ENCODE peak calls at places on chromosomes 12 and 14, in five cellular contexts. One of them, this sample, is unnamed.

GRCh38 chr14:59275668-59276067 is 87.2 kb downstream of the DAAM1 start:
- DNase-seq in CD4-positive, alpha-beta memory T cell: no peak
- DNase-seq in astrocyte: peak
- DNase-seq in AG09309: no peak
- DNase-seq in cardiac muscle cell: no peak
- DNase-seq in this sample: no peak

GRCh38 chr14:65336191-65336591 is 76.3 kb upstream of the FUT8 start:
- DNase-seq in AG09309: no peak
- DNase-seq in cardiac muscle cell: no peak
- DNase-seq in CD4-positive, alpha-beta memory T cell: no peak
- DNase-seq in astrocyte: peak
- DNase-seq in this sample: peak

GRCh38 chr12:12776261-12776660 is 9.2 kb upstream of the APOLD1 start:
- DNase-seq in cardiac muscle cell: no peak
- DNase-seq in CD4-positive, alpha-beta memory T cell: no peak
- DNase-seq in AG09309: no peak
- DNase-seq in astrocyte: peak
- DNase-seq in this sample: no peak

GRCh38 chr14:76011959-76012802 is 26.6 kb downstream of the IFT43 start:
- DNase-seq in astrocyte: peak
- DNase-seq in cardiac muscle cell: peak
- DNase-seq in AG09309: no peak
- DNase-seq in CD4-positive, alpha-beta memory T cell: no peak
- DNase-seq in this sample: no peak

GRCh38 chr12:109115404-109115757 is 1.0 kb upstream of the ACACB start:
- DNase-seq in cardiac muscle cell: no peak
- DNase-seq in AG09309: no peak
- DNase-seq in astrocyte: no peak
- DNase-seq in CD4-positive, alpha-beta memory T cell: no peak
- DNase-seq in this sample: no peak

GRCh38 chr14:55133416-55133815 is 4.4 kb downstream of the LGALS3 start:
- DNase-seq in AG09309: no peak
- DNase-seq in cardiac muscle cell: no peak
- DNase-seq in CD4-positive, alpha-beta memory T cell: no peak
- DNase-seq in astrocyte: no peak
- DNase-seq in this sample: no peak

GRCh38 chr12:8609061-8609570 is 3.5 kb downstream of the AICDA start:
- DNase-seq in AG09309: peak
- DNase-seq in CD4-positive, alpha-beta memory T cell: peak
- DNase-seq in cardiac muscle cell: peak
- DNase-seq in astrocyte: peak
- DNase-seq in this sample: no peak

GRCh38 chr14:69606258-69606657 is 5.1 kb upstream of the SUSD6 start:
- DNase-seq in AG09309: no peak
- DNase-seq in astrocyte: no peak
- DNase-seq in CD4-positive, alpha-beta memory T cell: no peak
- DNase-seq in cardiac muscle cell: no peak
- DNase-seq in this sample: no peak

GRCh38 chr12:69792533-69792932 is 32.5 kb upstream of the MYRFL start:
- DNase-seq in CD4-positive, alpha-beta memory T cell: no peak
- DNase-seq in cardiac muscle cell: no peak
- DNase-seq in AG09309: no peak
- DNase-seq in astrocyte: no peak
- DNase-seq in this sample: no peak

GRCh38 chr12:5889381-5890047 is 55.5 kb downstream of the ANO2 start:
- DNase-seq in astrocyte: no peak
- DNase-seq in cardiac muscle cell: no peak
- DNase-seq in AG09309: no peak
- DNase-seq in CD4-positive, alpha-beta memory T cell: no peak
- DNase-seq in this sample: peak

GRCh38 chr12:89464974-89465592 is 59.5 kb downstream of the GALNT4 start:
- DNase-seq in AG09309: no peak
- DNase-seq in astrocyte: peak
- DNase-seq in CD4-positive, alpha-beta memory T cell: no peak
- DNase-seq in cardiac muscle cell: no peak
- DNase-seq in this sample: no peak

GRCh38 chr14:24053548-24054323 is 1.9 kb downstream of the CARMIL3 start:
- DNase-seq in AG09309: no peak
- DNase-seq in astrocyte: no peak
- DNase-seq in CD4-positive, alpha-beta memory T cell: no peak
- DNase-seq in cardiac muscle cell: no peak
- DNase-seq in this sample: no peak

GRCh38 chr12:3173008-3173553 is 95.9 kb downstream of the TSPAN9 start:
- DNase-seq in cardiac muscle cell: no peak
- DNase-seq in CD4-positive, alpha-beta memory T cell: no peak
- DNase-seq in AG09309: no peak
- DNase-seq in astrocyte: no peak
- DNase-seq in this sample: no peak

GRCh38 chr12:52007158-52007921 is 594 bp downstream of the TAMALIN start:
- DNase-seq in cardiac muscle cell: no peak
- DNase-seq in AG09309: no peak
- DNase-seq in astrocyte: no peak
- DNase-seq in CD4-positive, alpha-beta memory T cell: peak
- DNase-seq in this sample: no peak

GRCh38 chr14:73696466-73697390 is 17.5 kb downstream of the PNMA1 start:
- DNase-seq in astrocyte: peak
- DNase-seq in AG09309: peak
- DNase-seq in cardiac muscle cell: no peak
- DNase-seq in CD4-positive, alpha-beta memory T cell: no peak
- DNase-seq in this sample: no peak

GRCh38 chr14:24075485-24076301 is 4.3 kb downstream of the CPNE6 start:
- DNase-seq in AG09309: no peak
- DNase-seq in CD4-positive, alpha-beta memory T cell: no peak
- DNase-seq in astrocyte: no peak
- DNase-seq in cardiac muscle cell: no peak
- DNase-seq in this sample: no peak

GRCh38 chr12:31647106-31647505 is 12.4 kb upstream of the ETFBKMT start:
- DNase-seq in CD4-positive, alpha-beta memory T cell: no peak
- DNase-seq in AG09309: no peak
- DNase-seq in cardiac muscle cell: no peak
- DNase-seq in astrocyte: no peak
- DNase-seq in this sample: no peak

GRCh38 chr12:15540025-15540424 is 217.7 kb downstream of the PTPRO start:
- DNase-seq in astrocyte: no peak
- DNase-seq in cardiac muscle cell: no peak
- DNase-seq in CD4-positive, alpha-beta memory T cell: no peak
- DNase-seq in AG09309: no peak
- DNase-seq in this sample: no peak

GRCh38 chr14:64707661-64708060 is 3.4 kb downstream of the PLEKHG3 start:
- DNase-seq in astrocyte: peak
- DNase-seq in CD4-positive, alpha-beta memory T cell: peak
- DNase-seq in cardiac muscle cell: no peak
- DNase-seq in AG09309: peak
- DNase-seq in this sample: no peak

GRCh38 chr14:105495990-105496830 is 5.2 kb downstream of the TEDC1 start:
- DNase-seq in cardiac muscle cell: no peak
- DNase-seq in astrocyte: no peak
- DNase-seq in AG09309: no peak
- DNase-seq in CD4-positive, alpha-beta memory T cell: no peak
- DNase-seq in this sample: no peak

GRCh38 chr14:26730929-26731618 is 133.2 kb upstream of the NOVA1 start:
- DNase-seq in CD4-positive, alpha-beta memory T cell: no peak
- DNase-seq in AG09309: no peak
- DNase-seq in astrocyte: no peak
- DNase-seq in cardiac muscle cell: peak
- DNase-seq in this sample: no peak

GRCh38 chr12:59149995-59150642 is 229.8 kb upstream of the LRIG3 start:
- DNase-seq in AG09309: peak
- DNase-seq in cardiac muscle cell: peak
- DNase-seq in astrocyte: peak
- DNase-seq in CD4-positive, alpha-beta memory T cell: peak
- DNase-seq in this sample: peak

GRCh38 chr14:20195911-20196310 is 5.2 kb downstream of the OR11G2 start:
- DNase-seq in cardiac muscle cell: no peak
- DNase-seq in AG09309: no peak
- DNase-seq in astrocyte: no peak
- DNase-seq in CD4-positive, alpha-beta memory T cell: no peak
- DNase-seq in this sample: no peak

GRCh38 chr12:107131832-107132616 is 38.7 kb upstream of the CRY1 start:
- DNase-seq in astrocyte: peak
- DNase-seq in CD4-positive, alpha-beta memory T cell: peak
- DNase-seq in cardiac muscle cell: peak
- DNase-seq in AG09309: no peak
- DNase-seq in this sample: peak

GRCh38 chr12:9260931-9261330 is 52.7 kb upstream of the PZP start:
- DNase-seq in CD4-positive, alpha-beta memory T cell: no peak
- DNase-seq in astrocyte: no peak
- DNase-seq in AG09309: no peak
- DNase-seq in cardiac muscle cell: no peak
- DNase-seq in this sample: no peak

GRCh38 chr12:12859690-12860089 is 31.7 kb upstream of the GPRC5A start:
- DNase-seq in astrocyte: peak
- DNase-seq in cardiac muscle cell: no peak
- DNase-seq in CD4-positive, alpha-beta memory T cell: no peak
- DNase-seq in AG09309: no peak
- DNase-seq in this sample: no peak

GRCh38 chr14:38556321-38556720 is 300.4 kb upstream of the CLEC14A start:
- DNase-seq in AG09309: no peak
- DNase-seq in CD4-positive, alpha-beta memory T cell: no peak
- DNase-seq in astrocyte: no peak
- DNase-seq in cardiac muscle cell: no peak
- DNase-seq in this sample: no peak

GRCh38 chr14:46198676-46199075 is 452.9 kb downstream of the RPL10L start:
- DNase-seq in CD4-positive, alpha-beta memory T cell: no peak
- DNase-seq in AG09309: no peak
- DNase-seq in astrocyte: no peak
- DNase-seq in cardiac muscle cell: no peak
- DNase-seq in this sample: no peak

GRCh38 chr14:37142835-37143499 is 29.4 kb downstream of the SLC25A21 start:
- DNase-seq in AG09309: no peak
- DNase-seq in cardiac muscle cell: peak
- DNase-seq in CD4-positive, alpha-beta memory T cell: no peak
- DNase-seq in astrocyte: peak
- DNase-seq in this sample: no peak

GRCh38 chr14:85572845-85573244 is 42.9 kb downstream of the FLRT2 start:
- DNase-seq in CD4-positive, alpha-beta memory T cell: no peak
- DNase-seq in AG09309: peak
- DNase-seq in cardiac muscle cell: no peak
- DNase-seq in astrocyte: peak
- DNase-seq in this sample: no peak

DNA sequence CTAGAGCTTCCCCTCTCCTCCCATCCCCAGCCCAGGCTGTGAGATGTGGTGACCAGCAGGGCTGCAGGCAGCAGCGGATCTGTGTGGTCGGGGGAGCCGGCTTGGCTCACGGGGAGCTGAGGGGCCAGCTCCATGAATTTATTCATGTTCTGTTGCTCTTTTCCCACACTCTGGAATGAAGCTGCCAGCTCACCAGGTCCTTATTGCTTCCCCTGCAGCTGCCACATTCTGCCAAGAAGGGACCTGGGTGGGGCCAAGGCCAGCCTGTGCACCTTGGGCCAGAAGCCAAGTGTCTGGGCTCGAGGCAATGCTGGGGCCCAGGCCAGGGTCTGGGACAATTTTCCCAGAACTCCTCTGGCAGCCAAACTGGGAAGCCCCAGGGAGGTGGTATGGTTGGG is 2.5 kb upstream of the C1QL4 start:
- DNase-seq in astrocyte: no peak
- DNase-seq in cardiac muscle cell: no peak
- DNase-seq in AG09309: no peak
- DNase-seq in CD4-positive, alpha-beta memory T cell: no peak
- DNase-seq in this sample: no peak
- H3K4me3 ChIP-seq in astrocyte: no peak
- H3K4me3 ChIP-seq in cardiac muscle cell: no peak
- H3K4me3 ChIP-seq in AG09309: no peak
- H3K4me3 ChIP-seq in CD4-positive, alpha-beta memory T cell: no peak
- H3K4me3 ChIP-seq in this sample: no peak

DNA sequence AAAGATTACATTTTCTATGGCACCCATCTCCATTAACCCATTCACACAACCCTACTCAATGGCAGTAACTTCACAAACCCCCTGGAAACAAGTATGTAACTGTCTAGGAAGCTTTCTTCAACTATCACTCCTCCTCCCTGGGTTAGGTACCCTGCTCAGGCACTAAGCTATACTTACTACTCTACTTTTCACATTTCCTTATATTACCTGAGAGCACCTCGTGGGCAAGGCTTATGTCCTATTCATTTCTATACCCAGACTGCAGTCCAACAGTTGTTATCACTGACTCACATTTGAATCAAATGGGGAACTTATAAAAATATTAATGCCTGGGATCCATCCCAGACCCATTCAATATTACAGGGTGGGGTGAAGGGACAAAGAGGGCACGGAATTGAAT is 4.6 kb downstream of the PAWR start:
- DNase-seq in CD4-positive, alpha-beta memory T cell: no peak
- DNase-seq in astrocyte: no peak
- DNase-seq in cardiac muscle cell: no peak
- DNase-seq in AG09309: no peak
- DNase-seq in this sample: no peak
- H3K4me3 ChIP-seq in CD4-positive, alpha-beta memory T cell: no peak
- H3K4me3 ChIP-seq in astrocyte: peak
- H3K4me3 ChIP-seq in cardiac muscle cell: peak
- H3K4me3 ChIP-seq in AG09309: peak
- H3K4me3 ChIP-seq in this sample: no peak

GRCh38 chr14:52950898-52951729 is at the start of gene FERMT2:
- DNase-seq in cardiac muscle cell: peak
- DNase-seq in AG09309: peak
- DNase-seq in CD4-positive, alpha-beta memory T cell: peak
- DNase-seq in astrocyte: peak
- DNase-seq in this sample: no peak

GRCh38 chr14:52948836-52949235 is 2.0 kb downstream of the FERMT2 start:
- DNase-seq in CD4-positive, alpha-beta memory T cell: no peak
- DNase-seq in AG09309: no peak
- DNase-seq in astrocyte: no peak
- DNase-seq in cardiac muscle cell: no peak
- DNase-seq in this sample: no peak

GRCh38 chr14:52950410-52950897 is 396 bp downstream of the FERMT2 start:
- DNase-seq in cardiac muscle cell: peak
- DNase-seq in CD4-positive, alpha-beta memory T cell: peak
- DNase-seq in AG09309: no peak
- DNase-seq in astrocyte: peak
- DNase-seq in this sample: no peak

GRCh38 chr14:52949249-52949648 is 1.6 kb downstream of the FERMT2 start:
- DNase-seq in cardiac muscle cell: no peak
- DNase-seq in astrocyte: no peak
- DNase-seq in AG09309: no peak
- DNase-seq in CD4-positive, alpha-beta memory T cell: no peak
- DNase-seq in this sample: no peak

GRCh38 chr14:52949711-52950409 is 990 bp downstream of the FERMT2 start:
- DNase-seq in astrocyte: peak
- DNase-seq in CD4-positive, alpha-beta memory T cell: peak
- DNase-seq in AG09309: peak
- DNase-seq in cardiac muscle cell: peak
- DNase-seq in this sample: no peak
- H3K4me3 ChIP-seq in astrocyte: peak
- H3K4me3 ChIP-seq in CD4-positive, alpha-beta memory T cell: peak
- H3K4me3 ChIP-seq in AG09309: peak
- H3K4me3 ChIP-seq in cardiac muscle cell: peak
- H3K4me3 ChIP-seq in this sample: peak

DNA sequence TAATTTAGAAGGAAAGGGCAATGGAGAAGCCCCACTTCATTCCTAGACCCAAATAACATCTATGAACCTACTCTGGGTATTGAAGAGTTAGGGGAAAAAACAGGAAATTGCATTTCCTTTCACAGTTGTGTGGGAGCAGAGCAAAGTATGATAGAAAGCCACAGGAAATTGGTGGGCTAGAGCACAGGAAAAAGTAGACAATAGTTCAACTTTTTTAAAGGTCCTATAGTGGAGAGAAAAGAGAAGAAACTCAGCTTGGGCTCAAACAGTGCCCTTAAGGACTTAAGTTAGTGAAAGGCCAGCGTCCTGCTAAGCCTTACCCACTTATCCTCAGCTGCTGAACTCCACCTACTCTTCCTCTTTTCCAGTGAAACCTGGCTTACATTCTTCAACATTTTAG is 258.1 kb downstream of the DPY19L2 start:
- DNase-seq in astrocyte: no peak
- DNase-seq in cardiac muscle cell: no peak
- DNase-seq in CD4-positive, alpha-beta memory T cell: no peak
- DNase-seq in AG09309: no peak
- DNase-seq in this sample: peak
- H3K4me3 ChIP-seq in astrocyte: no peak
- H3K4me3 ChIP-seq in cardiac muscle cell: no peak
- H3K4me3 ChIP-seq in CD4-positive, alpha-beta memory T cell: no peak
- H3K4me3 ChIP-seq in AG09309: no peak
- H3K4me3 ChIP-seq in this sample: no peak

This sample was measured in Jurkat, Clone E6-1.